ENCODE peak calls at places on chromosome 5, in eight cellular contexts. H is omental fat pad; O is SK-MEL-5; P is CD8-positive, alpha-beta memory T cell; Q is epithelial cell of esophagus; M is A172; W is activated T-cell treated with anti-CD3 and anti-CD28 coated beads, Interleukin-2, amount 50 U/mL, for 1 hour; G is retinal pigment epithelial cell. I is an unnamed sample.

GRCh38 chr5:76473676-76474075 is 70.6 kb downstream of the IQGAP2 start:
- DNase-seq in W (peak), O (no peak), P (peak), Q (no peak), M (no peak), H (no peak), G (no peak), I (peak)

GRCh38 chr5:148998174-148998797 is 64.6 kb downstream of the SH3TC2 start:
- DNase-seq in O (peak), W (no peak), M (peak), G (no peak), H (no peak), P (peak), Q (peak), I (no peak)

GRCh38 chr5:31209341-31209740 is 15.9 kb downstream of the CDH6 start:
- DNase-seq in W (no peak), P (no peak), Q (no peak), M (no peak), O (no peak), G (no peak), H (no peak), I (no peak)

GRCh38 chr5:10354048-10354872 is 765 bp downstream of the MARCHF6 start:
- DNase-seq in O (peak), H (no peak), W (no peak), M (peak), G (no peak), P (peak), Q (peak), I (no peak)

GRCh38 chr5:14706615-14707021 is 42.1 kb downstream of the OTULIN start:
- DNase-seq in G (no peak), Q (no peak), M (peak), W (peak), P (peak), H (no peak), O (peak), I (peak)

GRCh38 chr5:140391312-140391711 is 10.3 kb upstream of the ANKHD1 start:
- DNase-seq in Q (no peak), W (no peak), O (no peak), G (no peak), H (no peak), M (no peak), P (no peak), I (no peak)

GRCh38 chr5:98461485-98461884 is 312.0 kb upstream of the RGMB start:
- DNase-seq in Q (peak), M (no peak), O (no peak), W (no peak), G (no peak), P (no peak), H (no peak), I (no peak)

GRCh38 chr5:124963236-124963929 is 216.9 kb upstream of the ZNF608 start:
- DNase-seq in O (peak), H (no peak), Q (peak), P (no peak), W (no peak), M (peak), G (peak), I (no peak)

GRCh38 chr5:132674671-132675506 is 1.1 kb downstream of the IL4 start:
- DNase-seq in G (peak), P (no peak), H (no peak), O (no peak), Q (peak), W (no peak), M (peak), I (no peak)

GRCh38 chr5:1437876-1438559 is 7.2 kb downstream of the SLC6A3 start:
- DNase-seq in Q (no peak), W (peak), G (no peak), H (no peak), O (no peak), M (no peak), P (no peak), I (no peak)

GRCh38 chr5:179806250-179807045 is at the start of gene MGAT4B:
- DNase-seq in O (peak), W (peak), H (no peak), P (peak), Q (peak), G (no peak), M (no peak), I (peak)

GRCh38 chr5:68467791-68468190 is 252.2 kb downstream of the PIK3R1 start:
- DNase-seq in W (no peak), P (no peak), Q (no peak), G (no peak), H (no peak), M (no peak), O (no peak), I (no peak)

GRCh38 chr5:160638141-160638742 is 213.8 kb downstream of the ATP10B start:
- DNase-seq in G (no peak), H (no peak), W (no peak), Q (no peak), O (no peak), M (no peak), P (no peak), I (no peak)